ENCODE peak calls at places on chromosomes 5 and 9, in five cellular contexts. One of them, this sample, is unnamed.

GRCh38 chr9:70031141-70031545 is 12.5 kb upstream of the MAMDC2 start:
- DNase-seq in H9: no peak
- DNase-seq in mesenchymal stem cell: peak; percentile 24
- DNase-seq in neuronal stem cell: no peak
- DNase-seq in H1: no peak
- DNase-seq in this sample: no peak

GRCh38 chr9:90071257-90071656 is 466.4 kb downstream of the GADD45G start:
- DNase-seq in H9: no peak
- DNase-seq in mesenchymal stem cell: no peak
- DNase-seq in neuronal stem cell: no peak
- DNase-seq in H1: no peak
- DNase-seq in this sample: no peak

GRCh38 chr5:83726912-83727311 is 6.3 kb upstream of the HAPLN1 start:
- DNase-seq in H9: no peak
- DNase-seq in mesenchymal stem cell: peak; percentile 9
- DNase-seq in neuronal stem cell: no peak
- DNase-seq in H1: no peak
- DNase-seq in this sample: no peak

GRCh38 chr5:6636293-6636692 is 3.1 kb downstream of the SRD5A1 start:
- DNase-seq in H9: no peak
- DNase-seq in mesenchymal stem cell: no peak
- DNase-seq in neuronal stem cell: no peak
- DNase-seq in H1: no peak
- DNase-seq in this sample: no peak

GRCh38 chr9:21155501-21155900 is 11.0 kb downstream of the IFNA21 start:
- DNase-seq in H9: no peak
- DNase-seq in mesenchymal stem cell: peak; percentile 1
- DNase-seq in neuronal stem cell: no peak
- DNase-seq in H1: no peak
- DNase-seq in this sample: no peak

GRCh38 chr9:24932785-24933184 is 387.1 kb upstream of the IZUMO3 start:
- DNase-seq in H9: no peak
- DNase-seq in mesenchymal stem cell: no peak
- DNase-seq in neuronal stem cell: no peak
- DNase-seq in H1: no peak
- DNase-seq in this sample: no peak

GRCh38 chr9:137382728-137383452 is 40.1 kb downstream of the EXD3 start:
- DNase-seq in H9: peak; percentile 73
- DNase-seq in mesenchymal stem cell: no peak
- DNase-seq in neuronal stem cell: no peak
- DNase-seq in H1: peak; percentile 55
- DNase-seq in this sample: no peak

GRCh38 chr5:52580921-52581320 is 206.8 kb upstream of the ITGA1 start:
- DNase-seq in H9: no peak
- DNase-seq in mesenchymal stem cell: no peak
- DNase-seq in neuronal stem cell: no peak
- DNase-seq in H1: no peak
- DNase-seq in this sample: no peak

GRCh38 chr9:9747787-9748186 is 865.0 kb downstream of the PTPRD start:
- DNase-seq in H9: no peak
- DNase-seq in mesenchymal stem cell: peak; percentile 4
- DNase-seq in neuronal stem cell: no peak
- DNase-seq in H1: no peak
- DNase-seq in this sample: peak; percentile 27

GRCh38 chr5:125484272-125485002 is 738.0 kb upstream of the ZNF608 start:
- DNase-seq in H9: no peak
- DNase-seq in mesenchymal stem cell: peak; percentile 98
- DNase-seq in neuronal stem cell: no peak
- DNase-seq in H1: no peak
- DNase-seq in this sample: no peak

GRCh38 chr9:129449066-129449465 is 171.8 kb downstream of the C9orf50 start:
- DNase-seq in H9: no peak
- DNase-seq in mesenchymal stem cell: no peak
- DNase-seq in neuronal stem cell: no peak
- DNase-seq in H1: no peak
- DNase-seq in this sample: no peak

GRCh38 chr9:84947412-84947972 is 278.0 kb downstream of the NTRK2 start:
- DNase-seq in H9: no peak
- DNase-seq in mesenchymal stem cell: no peak
- DNase-seq in neuronal stem cell: no peak
- DNase-seq in H1: no peak
- DNase-seq in this sample: peak; percentile 6

GRCh38 chr9:111866976-111867375 is 29.6 kb upstream of the UGCG start:
- DNase-seq in H9: no peak
- DNase-seq in mesenchymal stem cell: peak; percentile 78
- DNase-seq in neuronal stem cell: no peak
- DNase-seq in H1: no peak
- DNase-seq in this sample: no peak

GRCh38 chr9:128145536-128145935 is 3.7 kb upstream of the LCN2 start:
- DNase-seq in H9: no peak
- DNase-seq in mesenchymal stem cell: no peak
- DNase-seq in neuronal stem cell: no peak
- DNase-seq in H1: no peak
- DNase-seq in this sample: peak; percentile 93

GRCh38 chr5:138096363-138096762 is 12.5 kb downstream of the WNT8A start:
- DNase-seq in H9: no peak
- DNase-seq in mesenchymal stem cell: no peak
- DNase-seq in neuronal stem cell: no peak
- DNase-seq in H1: no peak
- DNase-seq in this sample: no peak

GRCh38 chr9:106916491-106917235 is 53.7 kb downstream of the ZNF462 start:
- DNase-seq in H9: no peak
- DNase-seq in mesenchymal stem cell: peak; percentile 83
- DNase-seq in neuronal stem cell: no peak
- DNase-seq in H1: no peak
- DNase-seq in this sample: peak; percentile 95

GRCh38 chr5:24391816-24392215 is 253.0 kb downstream of the CDH10 start:
- DNase-seq in H9: no peak
- DNase-seq in mesenchymal stem cell: peak; percentile 72
- DNase-seq in neuronal stem cell: no peak
- DNase-seq in H1: no peak
- DNase-seq in this sample: peak; percentile 87

GRCh38 chr9:131865446-131866195 is 125.7 kb upstream of the RAPGEF1 start:
- DNase-seq in H9: no peak
- DNase-seq in mesenchymal stem cell: no peak
- DNase-seq in neuronal stem cell: no peak
- DNase-seq in H1: no peak
- DNase-seq in this sample: no peak

GRCh38 chr9:3224931-3225330 is 300.9 kb downstream of the RFX3 start:
- DNase-seq in H9: no peak
- DNase-seq in mesenchymal stem cell: no peak
- DNase-seq in neuronal stem cell: no peak
- DNase-seq in H1: no peak
- DNase-seq in this sample: no peak

GRCh38 chr9:131733601-131734061 is 6.2 kb downstream of the RAPGEF1 start:
- DNase-seq in H9: peak; percentile 48
- DNase-seq in mesenchymal stem cell: peak; percentile 97
- DNase-seq in neuronal stem cell: no peak
- DNase-seq in H1: no peak
- DNase-seq in this sample: peak; percentile 96

GRCh38 chr9:34045903-34046302 is 2.8 kb downstream of the UBAP2 start:
- DNase-seq in H9: no peak
- DNase-seq in mesenchymal stem cell: no peak
- DNase-seq in neuronal stem cell: no peak
- DNase-seq in H1: no peak
- DNase-seq in this sample: no peak

GRCh38 chr5:168683247-168683926 is 104.2 kb upstream of the PANK3 start:
- DNase-seq in H9: no peak
- DNase-seq in mesenchymal stem cell: no peak
- DNase-seq in neuronal stem cell: no peak
- DNase-seq in H1: no peak
- DNase-seq in this sample: no peak

GRCh38 chr5:90307386-90308181 is 102.0 kb downstream of the CETN3 start:
- DNase-seq in H9: no peak
- DNase-seq in mesenchymal stem cell: no peak
- DNase-seq in neuronal stem cell: no peak
- DNase-seq in H1: no peak
- DNase-seq in this sample: no peak

GRCh38 chr5:111197523-111197922 is 26.7 kb upstream of the CAMK4 start:
- DNase-seq in H9: no peak
- DNase-seq in mesenchymal stem cell: peak; percentile 48
- DNase-seq in neuronal stem cell: no peak
- DNase-seq in H1: no peak
- DNase-seq in this sample: no peak

GRCh38 chr5:75736273-75736672 is 19.0 kb upstream of the POC5 start:
- DNase-seq in H9: no peak
- DNase-seq in mesenchymal stem cell: no peak
- DNase-seq in neuronal stem cell: no peak
- DNase-seq in H1: no peak
- DNase-seq in this sample: no peak

GRCh38 chr5:96381526-96381925 is 51.5 kb downstream of the PCSK1 start:
- DNase-seq in H9: no peak
- DNase-seq in mesenchymal stem cell: no peak
- DNase-seq in neuronal stem cell: no peak
- DNase-seq in H1: no peak
- DNase-seq in this sample: no peak

GRCh38 chr5:157166494-157167218 is 592 bp upstream of the GARIN3 start:
- DNase-seq in H9: no peak
- DNase-seq in mesenchymal stem cell: no peak
- DNase-seq in neuronal stem cell: no peak
- DNase-seq in H1: no peak
- DNase-seq in this sample: no peak
- H2BK12ac ChIP-seq in H9: no peak overlapping the region
- H2BK12ac ChIP-seq in mesenchymal stem cell: no peak overlapping the region
- H2BK12ac ChIP-seq in neuronal stem cell: no peak overlapping the region
- H2BK12ac ChIP-seq in H1: peak overlapping the region; percentile 27
- H2BK12ac ChIP-seq in this sample: no peak overlapping the region

GRCh38 chr9:133496901-133497411 is 18.1 kb upstream of the SLC2A6 start:
- DNase-seq in H9: no peak
- DNase-seq in mesenchymal stem cell: no peak
- DNase-seq in neuronal stem cell: no peak
- DNase-seq in H1: no peak
- DNase-seq in this sample: no peak
- H2BK12ac ChIP-seq in H9: no peak overlapping the region
- H2BK12ac ChIP-seq in mesenchymal stem cell: no peak overlapping the region
- H2BK12ac ChIP-seq in neuronal stem cell: peak overlapping the region; percentile 46
- H2BK12ac ChIP-seq in H1: no peak overlapping the region
- H2BK12ac ChIP-seq in this sample: no peak overlapping the region

GRCh38 chr5:170137694-170138214 is 32.1 kb downstream of the FOXI1 start:
- DNase-seq in H9: no peak
- DNase-seq in mesenchymal stem cell: no peak
- DNase-seq in neuronal stem cell: no peak
- DNase-seq in H1: peak; percentile 22
- DNase-seq in this sample: no peak

GRCh38 chr5:170131235-170131634 is 25.5 kb downstream of the FOXI1 start:
- DNase-seq in H9: no peak
- DNase-seq in mesenchymal stem cell: no peak
- DNase-seq in neuronal stem cell: no peak
- DNase-seq in H1: peak; percentile 14
- DNase-seq in this sample: no peak

GRCh38 chr5:170135796-170136490 is 30.2 kb downstream of the FOXI1 start:
- DNase-seq in H9: no peak
- DNase-seq in mesenchymal stem cell: no peak
- DNase-seq in neuronal stem cell: no peak
- DNase-seq in H1: peak; percentile 31
- DNase-seq in this sample: no peak

GRCh38 chr5:170136493-170136892 is 30.8 kb downstream of the FOXI1 start:
- DNase-seq in H9: no peak
- DNase-seq in mesenchymal stem cell: no peak
- DNase-seq in neuronal stem cell: no peak
- DNase-seq in H1: peak; percentile 4
- DNase-seq in this sample: no peak

GRCh38 chr5:170132642-170133448 is 27.1 kb downstream of the FOXI1 start:
- DNase-seq in H9: no peak
- DNase-seq in mesenchymal stem cell: peak; percentile 63
- DNase-seq in neuronal stem cell: peak; percentile 17
- DNase-seq in H1: peak; percentile 6
- DNase-seq in this sample: no peak
- H2BK12ac ChIP-seq in H9: no peak overlapping the region
- H2BK12ac ChIP-seq in mesenchymal stem cell: no peak overlapping the region
- H2BK12ac ChIP-seq in neuronal stem cell: no peak overlapping the region
- H2BK12ac ChIP-seq in H1: no peak overlapping the region
- H2BK12ac ChIP-seq in this sample: no peak overlapping the region

DNA sequence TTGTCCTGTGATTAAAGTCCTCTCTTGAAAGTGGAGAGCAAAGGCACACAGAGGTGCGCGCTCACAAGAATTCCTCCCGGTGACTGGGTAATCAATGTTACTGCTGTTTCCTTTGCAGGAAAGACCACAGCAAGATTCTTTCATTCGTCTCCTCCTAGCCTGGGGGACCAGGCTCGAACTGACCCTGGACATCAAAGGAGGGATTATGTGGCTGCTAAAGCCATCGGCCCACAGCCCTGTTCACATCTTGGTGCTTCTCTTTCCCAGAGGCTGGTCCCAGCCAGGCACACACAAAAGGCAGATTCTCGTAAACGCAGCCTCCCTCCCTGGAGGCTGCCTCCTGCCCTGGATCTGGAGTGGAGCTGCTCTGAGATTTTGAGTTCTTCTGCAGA is 230.9 kb downstream of the FANCC start:
- DNase-seq in H9: no peak
- DNase-seq in mesenchymal stem cell: no peak
- DNase-seq in neuronal stem cell: no peak
- DNase-seq in H1: no peak
- DNase-seq in this sample: no peak
- H2BK12ac ChIP-seq in H9: no peak overlapping the region
- H2BK12ac ChIP-seq in mesenchymal stem cell: no peak overlapping the region
- H2BK12ac ChIP-seq in neuronal stem cell: no peak overlapping the region
- H2BK12ac ChIP-seq in H1: no peak overlapping the region
- H2BK12ac ChIP-seq in this sample: no peak overlapping the region

GRCh38 chr5:65341835-65342234 is 139.9 kb downstream of the ADAMTS6 start:
- DNase-seq in H9: no peak
- DNase-seq in mesenchymal stem cell: no peak
- DNase-seq in neuronal stem cell: no peak
- DNase-seq in H1: no peak
- DNase-seq in this sample: no peak
- H2BK12ac ChIP-seq in H9: no peak overlapping the region
- H2BK12ac ChIP-seq in mesenchymal stem cell: no peak overlapping the region
- H2BK12ac ChIP-seq in neuronal stem cell: no peak overlapping the region
- H2BK12ac ChIP-seq in H1: no peak overlapping the region
- H2BK12ac ChIP-seq in this sample: no peak overlapping the region

DNA sequence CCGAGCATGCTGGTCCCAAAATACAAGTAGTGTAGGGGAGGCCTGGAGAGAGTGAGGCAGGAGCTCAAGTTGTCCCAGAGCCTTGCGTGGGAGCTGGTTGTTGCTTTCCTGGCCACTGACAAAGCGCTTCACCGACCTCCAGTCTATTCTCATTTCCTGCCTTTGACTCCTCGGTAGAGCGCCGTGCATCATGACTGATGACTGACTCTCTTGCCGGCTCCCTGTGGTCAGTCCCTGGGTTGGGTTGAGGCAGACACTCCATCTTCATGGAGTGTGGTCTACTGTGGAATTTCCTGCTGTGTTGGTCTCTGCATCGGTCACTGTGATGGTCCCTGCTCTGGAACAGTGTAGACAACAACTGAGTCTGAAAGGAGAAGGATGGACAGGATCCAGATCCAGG is 175.1 kb upstream of the S1PR3 start:
- DNase-seq in H9: no peak
- DNase-seq in mesenchymal stem cell: peak; percentile 65
- DNase-seq in neuronal stem cell: no peak
- DNase-seq in H1: no peak
- DNase-seq in this sample: no peak
- H2BK12ac ChIP-seq in H9: no peak overlapping the region
- H2BK12ac ChIP-seq in mesenchymal stem cell: peak overlapping the region; percentile 80
- H2BK12ac ChIP-seq in neuronal stem cell: no peak overlapping the region
- H2BK12ac ChIP-seq in H1: peak overlapping the region; percentile 39
- H2BK12ac ChIP-seq in this sample: no peak overlapping the region